ENCODE peak calls at places on chromosomes 7 and 10, in ten cellular contexts. W is HuH-7.5; T is cerebellar cortex; S is T-helper 9 cell; C is GM12865; N is prostate gland; K is memory B cell; P is posterior cingulate gyrus; E is CD8-positive, alpha-beta memory T cell; G is AG09319. A is an unnamed sample.

GRCh38 chr7:149261321-149261828 is 621 bp upstream of the ZNF783 start:
- DNase-seq in W (no peak), T (peak; percentile 48), S (no peak), C (peak; percentile 26), N (no peak), K (no peak), P (no peak), E (no peak), G (no peak), A (no peak)

GRCh38 chr10:103818110-103818509 is 37.3 kb downstream of the SH3PXD2A start:
- DNase-seq in W (no peak), T (no peak), S (no peak), C (no peak), N (no peak), K (no peak), P (no peak), E (no peak), G (no peak), A (no peak)

GRCh38 chr7:123645516-123645915 is 10.2 kb upstream of the LMOD2 start:
- DNase-seq in W (no peak), T (no peak), S (no peak), C (no peak), N (no peak), K (no peak), P (no peak), E (no peak), G (no peak), A (no peak)

GRCh38 chr7:56110611-56111010 is 4.3 kb upstream of the CHCHD2 start:
- DNase-seq in W (no peak), T (no peak), S (no peak), C (no peak), N (no peak), K (no peak), P (no peak), E (no peak), G (no peak), A (no peak)

GRCh38 chr7:82566752-82567151 is 123.2 kb upstream of the CACNA2D1 start:
- DNase-seq in W (no peak), T (no peak), S (no peak), C (no peak), N (no peak), K (no peak), P (no peak), E (no peak), G (no peak), A (no peak)

GRCh38 chr10:52900564-52900963 is 128.0 kb upstream of the MBL2 start:
- DNase-seq in W (no peak), T (no peak), S (no peak), C (peak; percentile 48), N (no peak), K (no peak), P (no peak), E (no peak), G (no peak), A (no peak)

GRCh38 chr7:28625446-28625845 is 213.1 kb downstream of the CREB5 start:
- DNase-seq in W (no peak), T (no peak), S (no peak), C (no peak), N (no peak), K (no peak), P (no peak), E (no peak), G (no peak), A (no peak)

GRCh38 chr7:63104666-63105065 is 894.0 kb upstream of the ZNF722 start:
- DNase-seq in W (no peak), T (no peak), S (no peak), C (no peak), N (no peak), K (no peak), P (no peak), E (no peak), G (no peak), A (no peak)

GRCh38 chr10:85557077-85557476 is 809.5 kb downstream of the GRID1 start:
- DNase-seq in W (no peak), T (no peak), S (no peak), C (no peak), N (no peak), K (no peak), P (no peak), E (no peak), G (no peak), A (no peak)

GRCh38 chr7:70762697-70763096 is 369.2 kb upstream of the GALNT17 start:
- DNase-seq in W (no peak), T (no peak), S (no peak), C (no peak), N (no peak), K (no peak), P (no peak), E (no peak), G (no peak), A (no peak)

GRCh38 chr10:99533496-99534455 is 1.0 kb downstream of the NKX2-3 start:
- DNase-seq in W (no peak), T (no peak), S (no peak), C (no peak), N (no peak), K (no peak), P (no peak), E (no peak), G (no peak), A (no peak)

GRCh38 chr10:106999118-106999707 is 165.3 kb downstream of the SORCS1 start:
- DNase-seq in W (no peak), T (no peak), S (no peak), C (no peak), N (no peak), K (no peak), P (no peak), E (no peak), G (no peak), A (no peak)

GRCh38 chr7:15820319-15820718 is 133.8 kb upstream of the MEOX2 start:
- DNase-seq in W (no peak), T (no peak), S (no peak), C (no peak), N (no peak), K (no peak), P (no peak), E (no peak), G (no peak), A (no peak)

GRCh38 chr7:85041599-85042216 is 145.1 kb downstream of the SEMA3D start:
- DNase-seq in W (no peak), T (peak; percentile 57), S (no peak), C (peak; percentile 71), N (peak; percentile 63), K (peak; percentile 13), P (peak; percentile 13), E (no peak), G (peak; percentile 41), A (peak; percentile 67)

GRCh38 chr7:125555921-125556320 is 626.3 kb upstream of the POT1 start:
- DNase-seq in W (no peak), T (no peak), S (no peak), C (no peak), N (no peak), K (no peak), P (no peak), E (no peak), G (no peak), A (no peak)

GRCh38 chr7:137081694-137082093 is 213.2 kb downstream of the CHRM2 start:
- DNase-seq in W (no peak), T (peak; percentile 89), S (no peak), C (no peak), N (no peak), K (no peak), P (no peak), E (no peak), G (peak; percentile 97), A (no peak)

GRCh38 chr7:115125750-115126149 is 203.9 kb downstream of the MDFIC start:
- DNase-seq in W (no peak), T (no peak), S (no peak), C (no peak), N (no peak), K (no peak), P (no peak), E (no peak), G (no peak), A (no peak)

GRCh38 chr10:122459586-122460273 is 1.6 kb upstream of the HTRA1 start:
- DNase-seq in W (no peak), T (no peak), S (no peak), C (no peak), N (no peak), K (no peak), P (no peak), E (no peak), G (no peak), A (no peak)

GRCh38 chr10:4607681-4608080 is 218.3 kb upstream of the AKR1E2 start:
- DNase-seq in W (no peak), T (no peak), S (no peak), C (no peak), N (no peak), K (no peak), P (no peak), E (no peak), G (no peak), A (no peak)

GRCh38 chr7:471866-472639 is 47.6 kb downstream of the PDGFA start:
- DNase-seq in W (no peak), T (no peak), S (no peak), C (no peak), N (peak; percentile 89), K (no peak), P (no peak), E (no peak), G (peak; percentile 50), A (no peak)

GRCh38 chr10:75505840-75506506 is 74.5 kb downstream of the LRMDA start:
- DNase-seq in W (no peak), T (no peak), S (no peak), C (peak; percentile 70), N (no peak), K (no peak), P (no peak), E (no peak), G (no peak), A (no peak)

GRCh38 chr7:74206589-74207120 is 3.2 kb upstream of the LAT2 start:
- DNase-seq in W (peak; percentile 69), T (peak; percentile 82), S (peak; percentile 82), C (peak; percentile 89), N (peak; percentile 79), K (peak; percentile 95), P (peak; percentile 74), E (peak; percentile 67), G (peak; percentile 24), A (peak; percentile 65)

GRCh38 chr7:107614425-107614824 is 34.4 kb downstream of the BCAP29 start:
- DNase-seq in W (no peak), T (no peak), S (no peak), C (no peak), N (no peak), K (no peak), P (no peak), E (no peak), G (no peak), A (no peak)

GRCh38 chr10:48555310-48556042 is 49.4 kb downstream of the ARHGAP22 start:
- DNase-seq in W (no peak), T (no peak), S (no peak), C (no peak), N (no peak), K (no peak), P (no peak), E (no peak), G (no peak), A (no peak)

GRCh38 chr10:69845574-69846251 is 44.0 kb downstream of the COL13A1 start:
- DNase-seq in W (no peak), T (peak; percentile 42), S (no peak), C (no peak), N (peak; percentile 74), K (no peak), P (no peak), E (no peak), G (no peak), A (no peak)

GRCh38 chr7:74289660-74290589 is 718 bp downstream of the CLIP2 start:
- DNase-seq in W (no peak), T (no peak), S (peak; percentile 27), C (peak; percentile 44), N (no peak), K (peak; percentile 64), P (peak; percentile 48), E (peak; percentile 40), G (no peak), A (no peak)

GRCh38 chr10:78832281-78832680 is 236.5 kb upstream of the ZMIZ1 start:
- DNase-seq in W (no peak), T (no peak), S (no peak), C (no peak), N (no peak), K (no peak), P (no peak), E (no peak), G (no peak), A (no peak)

GRCh38 chr7:39044489-39044888 is 66.8 kb downstream of the POU6F2 start:
- DNase-seq in W (no peak), T (no peak), S (no peak), C (no peak), N (no peak), K (no peak), P (no peak), E (no peak), G (no peak), A (no peak)